ENCODE peak calls at places on chromosomes 5 and 9, in seven cellular contexts. T is mammary epithelial cell, Y is adrenal gland, O is colonic mucosa, K is prostate gland, S is cardiac muscle cell, L is heart left ventricle. M is an unnamed sample. For H3K4me1, the result is how much of the 10 kb centered on the place peaks cover.

GRCh38 chr9:135104761-135105160 is 17.3 kb downstream of the OLFM1 start:
- DNase-seq in K (no peak), L (no peak), O (no peak), T (no peak), Y (no peak), S (no peak), M (no peak)

GRCh38 chr5:55868846-55869245 is 17.7 kb downstream of the IL31RA start:
- DNase-seq in L (no peak), Y (peak), S (no peak), K (no peak), O (no peak), T (peak), M (no peak)

GRCh38 chr5:33639478-33639877 is 198.7 kb downstream of the TARS1 start:
- DNase-seq in S (no peak), Y (no peak), K (no peak), L (no peak), O (no peak), T (no peak), M (no peak)

GRCh38 chr9:86902606-86903460 is 44.5 kb downstream of the GAS1 start:
- DNase-seq in O (no peak), L (no peak), K (no peak), T (no peak), Y (no peak), S (no peak), M (no peak)

GRCh38 chr5:132422720-132423442 is 53.4 kb downstream of the SLC22A5 start:
- DNase-seq in Y (peak), K (no peak), L (peak), S (peak), T (no peak), O (peak), M (peak)

GRCh38 chr5:81195334-81195929 is 37.7 kb upstream of the CKMT2 start:
- DNase-seq in K (no peak), S (peak), Y (no peak), O (no peak), T (no peak), L (no peak), M (no peak)

GRCh38 chr9:14165376-14166035 is 148.4 kb downstream of the NFIB start:
- DNase-seq in T (peak), Y (no peak), K (no peak), S (no peak), L (no peak), O (no peak), M (no peak)

GRCh38 chr9:137694962-137695875 is 76.4 kb downstream of the EHMT1 start:
- DNase-seq in S (peak), K (peak), L (peak), Y (peak), T (no peak), O (peak), M (no peak)

GRCh38 chr5:132294728-132295504 is 722 bp downstream of the SLC22A4 start:
- DNase-seq in O (peak), S (peak), T (peak), Y (peak), K (peak), L (peak), M (peak)

GRCh38 chr9:123400926-123401503 is 45.0 kb downstream of the CRB2 start:
- DNase-seq in L (no peak), T (no peak), K (no peak), Y (no peak), O (no peak), S (no peak), M (no peak)

GRCh38 chr9:69829484-69829883 is 8.9 kb downstream of the CFAP95 start:
- DNase-seq in S (no peak), K (no peak), Y (no peak), T (no peak), L (no peak), O (no peak), M (no peak)

GRCh38 chr9:122403381-122404002 is 32.7 kb downstream of the PTGS1 start:
- DNase-seq in O (no peak), L (no peak), K (no peak), T (no peak), Y (no peak), S (no peak), M (no peak)

GRCh38 chr5:23389543-23390215 is 117.7 kb upstream of the PRDM9 start:
- DNase-seq in O (no peak), Y (no peak), K (no peak), L (peak), T (no peak), S (peak), M (no peak)

GRCh38 chr5:172849636-172850453 is 15.8 kb downstream of the ERGIC1 start:
- DNase-seq in T (peak), S (no peak), K (peak), L (no peak), Y (peak), O (peak), M (peak)

GRCh38 chr9:113906411-113907110 is 30.5 kb downstream of the ZNF618 start:
- DNase-seq in T (peak), L (no peak), K (peak), S (no peak), Y (no peak), O (no peak), M (no peak)

GRCh38 chr9:85941617-85941930 is 628 bp downstream of the NAA35 start:
- DNase-seq in O (no peak), K (no peak), Y (no peak), L (no peak), S (no peak), T (no peak), M (no peak)

GRCh38 chr5:131384616-131385214 is 120.9 kb downstream of the CDC42SE2 start:
- DNase-seq in T (peak), Y (no peak), S (no peak), L (no peak), K (no peak), O (no peak), M (no peak)

GRCh38 chr5:136328097-136328496 is 37.2 kb downstream of the TRPC7 start:
- DNase-seq in L (no peak), K (no peak), Y (no peak), T (no peak), O (no peak), S (no peak), M (no peak)

GRCh38 chr5:67619235-67619634 is 422.6 kb upstream of the CD180 start:
- DNase-seq in T (peak), K (no peak), O (no peak), Y (no peak), L (no peak), S (no peak), M (no peak)

GRCh38 chr5:36369092-36369737 is 67.5 kb upstream of the RANBP3L start:
- DNase-seq in O (no peak), L (no peak), T (peak), Y (peak), K (peak), S (no peak), M (no peak)

GRCh38 chr9:93076101-93076791 is 17.7 kb downstream of the SUSD3 start:
- DNase-seq in Y (no peak), O (no peak), T (no peak), K (no peak), S (no peak), L (no peak), M (no peak)

GRCh38 chr5:161541-162110 is 29.7 kb upstream of the LRRC14B start:
- DNase-seq in L (no peak), Y (no peak), S (no peak), K (no peak), T (no peak), O (no peak), M (peak)

GRCh38 chr5:139273322-139273571 is 20.3 kb upstream of the MATR3 start:
- DNase-seq in K (no peak), T (no peak), L (no peak), O (no peak), Y (no peak), S (peak), M (peak)

GRCh38 chr9:109440797-109441287 is 57.3 kb downstream of the PTPN3 start:
- DNase-seq in Y (peak), T (peak), S (peak), K (peak), L (no peak), O (peak), M (no peak)

GRCh38 chr5:142590451-142591240 is 95.2 kb downstream of the FGF1 start:
- DNase-seq in Y (no peak), T (no peak), S (no peak), L (no peak), K (no peak), O (no peak), M (no peak)

GRCh38 chr5:160339406-160340140 is 27.2 kb upstream of the CCNJL start:
- DNase-seq in L (no peak), T (no peak), K (no peak), Y (no peak), S (no peak), O (no peak), M (no peak)

GRCh38 chr5:32734822-32735378 is 23.8 kb downstream of the NPR3 start:
- DNase-seq in S (no peak), Y (no peak), O (no peak), K (no peak), T (no peak), L (no peak), M (no peak)

GRCh38 chr5:141330299-141331080 is at the start of gene PCDHGA1:
- DNase-seq in S (no peak), L (no peak), O (no peak), K (no peak), Y (peak), T (peak), M (no peak)

GRCh38 chr5:159678800-159679392 is 237.4 kb upstream of the ADRA1B start:
- DNase-seq in T (peak), K (no peak), Y (no peak), S (no peak), L (no peak), O (no peak), M (no peak)

GRCh38 chr9:125462766-125463384 is 201.2 kb downstream of the GAPVD1 start:
- DNase-seq in L (no peak), T (no peak), O (no peak), S (no peak), Y (no peak), K (no peak), M (no peak)

GRCh38 chr5:67093259-67093658 is 103.3 kb downstream of the CD180 start:
- DNase-seq in K (no peak), Y (no peak), T (no peak), O (no peak), L (no peak), S (no peak), M (no peak)

GRCh38 chr5:62432618-62433064 is 20.1 kb downstream of the IPO11 start:
- DNase-seq in Y (no peak), T (no peak), S (no peak), O (no peak), L (no peak), K (no peak), M (no peak)

GRCh38 chr9:74573792-74574191 is 76.7 kb downstream of the RORB start:
- DNase-seq in L (no peak), Y (no peak), O (no peak), K (no peak), S (no peak), T (no peak), M (no peak)

GRCh38 chr5:172659909-172660628 is 19.0 kb downstream of the NEURL1B start:
- DNase-seq in S (peak), K (peak), L (peak), T (peak), O (peak), Y (peak), M (peak)

GRCh38 chr5:148970228-148970627 is 92.6 kb downstream of the SH3TC2 start:
- DNase-seq in T (no peak), L (no peak), O (peak), K (peak), S (no peak), Y (no peak), M (no peak)

GRCh38 chr5:167770461-167770860 is 521.0 kb upstream of the WWC1 start:
- DNase-seq in T (no peak), Y (no peak), S (no peak), O (no peak), L (no peak), K (no peak), M (no peak)

GRCh38 chr5:119330367-119331183 is 25.2 kb upstream of the TNFAIP8 start:
- DNase-seq in Y (no peak), L (no peak), O (no peak), K (no peak), T (peak), S (no peak), M (no peak)

GRCh38 chr9:84301851-84302250 is 38.7 kb downstream of the SLC28A3 start:
- DNase-seq in L (no peak), O (no peak), S (no peak), T (no peak), K (no peak), Y (no peak), M (no peak)

GRCh38 chr5:118981783-118982182 is 6.6 kb downstream of the DTWD2 start:
- DNase-seq in L (no peak), Y (no peak), K (no peak), O (no peak), S (no peak), T (peak), M (no peak)

GRCh38 chr5:25006734-25007133 is 362.0 kb upstream of the CDH10 start:
- DNase-seq in S (peak), T (peak), Y (no peak), L (no peak), K (no peak), O (no peak), M (no peak)

DNA sequence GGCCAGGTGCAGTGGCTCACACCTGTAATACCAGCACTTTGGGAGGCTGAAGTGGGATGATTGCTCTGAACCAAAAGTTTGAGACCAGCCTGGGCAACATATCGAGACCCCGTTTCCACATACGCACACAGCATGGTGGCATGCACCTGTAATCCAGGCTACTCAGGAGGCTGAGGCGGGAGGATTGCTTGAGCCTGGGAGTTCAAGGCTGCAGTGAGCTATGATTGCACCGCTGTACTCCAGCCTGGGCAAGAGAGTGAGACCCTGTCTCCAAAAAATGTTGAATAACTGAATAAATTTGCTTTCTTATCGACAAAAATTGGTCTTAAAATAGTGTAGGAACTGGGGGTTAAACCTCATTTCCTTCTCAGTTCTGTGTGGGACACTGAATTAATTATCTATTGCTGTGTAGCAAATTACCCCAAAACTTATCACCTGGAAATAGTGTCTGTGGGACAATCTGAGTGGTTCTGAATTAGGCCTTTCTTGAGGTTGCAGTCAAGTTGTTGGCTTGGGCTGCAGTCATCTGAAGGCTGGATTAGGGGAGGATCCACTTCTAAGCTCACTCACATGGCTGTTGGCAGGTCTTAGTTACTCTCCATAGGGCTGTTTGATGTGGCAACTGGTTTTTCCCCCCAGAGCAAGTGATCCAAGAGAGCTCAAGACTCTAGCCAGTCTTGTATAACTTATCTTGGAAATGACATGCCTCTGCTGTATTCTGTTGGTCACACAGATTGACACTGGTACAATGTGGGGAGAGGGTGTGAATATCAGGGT is 2.0 kb downstream of the SNX30 start:
- DNase-seq in T (no peak), S (no peak), Y (no peak), K (no peak), L (no peak), O (no peak), M (no peak)
- H3K4me3 ChIP-seq in T (peak), S (no peak), Y (no peak), K (no peak), L (no peak), O (peak), M (no peak)

DNA sequence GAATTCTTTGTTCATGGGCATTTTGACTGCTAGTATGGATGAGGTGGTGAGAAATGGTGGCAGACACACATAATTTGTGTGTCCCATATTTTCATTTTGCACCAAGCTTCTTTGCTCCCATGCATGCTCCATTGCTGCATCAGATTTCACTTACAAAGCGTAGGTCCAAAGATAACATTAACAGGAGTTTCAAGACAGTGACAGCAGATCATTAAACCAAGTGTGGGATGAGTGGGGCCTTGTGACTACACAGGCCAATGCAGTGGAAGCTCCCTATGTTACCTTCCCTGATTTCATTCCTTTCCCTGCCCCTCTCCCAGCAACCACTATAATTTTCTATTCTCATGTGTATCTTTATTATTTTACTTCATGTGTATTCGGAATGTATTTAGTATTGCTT is 142.0 kb downstream of the AOPEP start:
- DNase-seq in T (no peak), S (no peak), O (no peak), K (no peak), L (no peak), Y (no peak), M (no peak)
- H3K4me1 ChIP-seq in T (under half), S (half or more), O (under half), K (under half), L (half or more), Y (under half), M (half or more)

GRCh38 chr5:170345971-170346370 is 43.2 kb downstream of the KCNMB1 start:
- DNase-seq in S (no peak), T (no peak), K (no peak), L (no peak), Y (no peak), O (no peak), M (no peak)

GRCh38 chr5:170343177-170343576 is 45.6 kb upstream of the LCP2 start:
- DNase-seq in S (no peak), K (no peak), Y (no peak), L (no peak), O (no peak), T (no peak), M (no peak)

GRCh38 chr5:170353011-170353890 is 35.9 kb downstream of the KCNMB1 start:
- DNase-seq in L (peak), Y (no peak), K (no peak), T (no peak), O (no peak), S (peak), M (no peak)

GRCh38 chr5:170347022-170347421 is 42.1 kb downstream of the KCNMB1 start:
- DNase-seq in T (no peak), S (no peak), O (no peak), L (no peak), Y (no peak), K (no peak), M (no peak)

GRCh38 chr5:170348069-170348702 is 41.0 kb downstream of the KCNMB1 start:
- DNase-seq in T (no peak), K (no peak), L (no peak), Y (no peak), O (no peak), S (no peak), M (no peak)
- TF ChIP-seq CTCF in T (no peak), K (no peak), L (peak), Y (peak), O (no peak), S (peak), M (no peak)

DNA sequence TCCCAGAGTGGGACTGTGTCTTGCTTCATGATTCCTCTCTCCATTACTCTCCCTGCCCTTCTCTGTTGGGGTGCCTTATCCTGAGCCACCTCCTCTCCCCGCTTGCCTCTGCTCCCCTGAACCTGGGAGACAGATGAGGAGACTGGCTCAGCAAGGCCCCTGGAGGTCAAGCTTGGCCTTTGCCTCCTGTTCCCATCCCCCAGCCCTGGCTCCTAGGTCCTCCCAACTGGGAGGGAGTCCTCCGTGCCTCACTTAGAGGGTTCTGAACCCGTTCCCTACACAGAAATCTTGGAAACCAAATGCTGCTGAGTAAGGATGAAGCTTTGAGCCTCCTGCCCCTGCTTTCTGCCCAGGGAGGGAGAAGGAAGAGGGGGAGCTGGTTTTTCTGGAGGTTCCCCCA is 9.8 kb upstream of the ENDOG start:
- DNase-seq in K (no peak), Y (no peak), L (no peak), T (no peak), S (no peak), O (no peak), M (no peak)
- H3K4me3 ChIP-seq in K (no peak), Y (no peak), L (no peak), T (no peak), S (no peak), O (no peak), M (no peak)

GRCh38 chr5:127938746-127939145 is 144.8 kb upstream of the SLC12A2 start:
- DNase-seq in T (no peak), S (no peak), L (no peak), O (no peak), K (no peak), Y (no peak), M (no peak)
- H3K4me1 ChIP-seq in T (under half), S (under half), L (under half), O (under half), K (under half), Y (under half), M (under half)

GRCh38 chr9:90851444-90851843 is 49.8 kb downstream of the SYK start:
- DNase-seq in S (peak), T (no peak), L (no peak), Y (no peak), O (no peak), K (no peak), M (no peak)
- TF ChIP-seq CTCF in S (no peak), T (no peak), L (no peak), Y (no peak), O (no peak), K (no peak), M (no peak)

GRCh38 chr5:10214036-10214435 is 35.7 kb downstream of the ATPSCKMT start:
- DNase-seq in T (no peak), L (no peak), K (no peak), Y (no peak), S (no peak), O (no peak), M (no peak)
- H3K4me3 ChIP-seq in T (no peak), L (no peak), K (no peak), Y (no peak), S (no peak), O (no peak), M (no peak)

GRCh38 chr5:145944328-145944727 is 8.0 kb downstream of the SH3RF2 start:
- DNase-seq in S (no peak), O (peak), K (no peak), L (no peak), T (no peak), Y (no peak), M (no peak)
- H3K4me1 ChIP-seq in S (under half), O (under half), K (under half), L (under half), T (half or more), Y (under half), M (under half)

DNA sequence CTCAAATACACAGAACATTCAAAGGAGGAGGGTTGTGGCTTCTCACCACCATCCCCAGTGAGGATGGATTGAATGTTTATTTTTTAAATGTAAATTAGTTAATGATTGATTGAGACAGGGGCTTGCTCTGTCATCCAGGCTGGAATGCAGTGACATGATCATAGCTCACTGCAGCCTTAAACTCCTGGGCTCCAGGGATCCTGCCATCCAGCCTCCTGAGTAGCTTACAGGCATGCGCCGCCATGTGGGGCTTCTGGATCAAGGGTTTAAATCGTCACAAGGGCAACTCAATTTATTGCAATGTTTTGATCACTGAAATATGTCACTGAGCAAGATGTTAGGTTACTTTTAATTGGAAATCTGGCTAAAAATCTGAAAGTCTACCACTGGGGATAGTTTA is 55.5 kb upstream of the CARTPT start:
- DNase-seq in Y (no peak), S (no peak), K (no peak), L (no peak), T (no peak), O (no peak), M (no peak)
- TF ChIP-seq CTCF in Y (no peak), S (no peak), K (no peak), L (no peak), T (no peak), O (no peak), M (no peak)

GRCh38 chr5:122978644-122979297 is 57.8 kb downstream of the PPIC start:
- DNase-seq in Y (no peak), O (no peak), K (no peak), T (no peak), S (no peak), L (no peak), M (no peak)
- H3K4me3 ChIP-seq in Y (no peak), O (no peak), K (no peak), T (no peak), S (no peak), L (no peak), M (no peak)